ENCODE peak calls at places on chromosomes 3 and 15, in five cellular contexts. S is stomach, E is COR-L47, A is posterior cingulate gyrus, N is DMS 273 treated with DMSO at 0.1 percent for 48 hours. R is an unnamed sample.
A peak's percentile ranks its signal among the peaks of the same experiment; 100 is the strongest.

GRCh38 chr3:17151598-17152373 is 267.0 kb downstream of the PLCL2 start:
- DNase-seq in A (no peak), S (peak; percentile 36), N (no peak), E (no peak), R (peak; percentile 64)

GRCh38 chr3:11134794-11135193 is 19.5 kb upstream of the HRH1 start:
- DNase-seq in A (no peak), N (no peak), S (no peak), E (no peak), R (no peak)

GRCh38 chr15:33794425-33794824 is 173.9 kb upstream of the CHRM5 start:
- DNase-seq in A (no peak), S (no peak), E (no peak), N (no peak), R (no peak)

GRCh38 chr15:48581221-48581620 is 64.3 kb downstream of the FBN1 start:
- DNase-seq in N (no peak), A (peak; percentile 62), S (no peak), E (no peak), R (no peak)

GRCh38 chr15:69954726-69955125 is 143.0 kb downstream of the TLE3 start:
- DNase-seq in S (no peak), E (peak; percentile 68), N (no peak), A (no peak), R (no peak)

GRCh38 chr15:61921093-61921492 is 139.2 kb downstream of the VPS13C start:
- DNase-seq in A (no peak), S (no peak), N (no peak), E (no peak), R (no peak)

GRCh38 chr3:38210141-38210757 is 44.9 kb downstream of the OXSR1 start:
- DNase-seq in S (no peak), E (no peak), N (no peak), A (no peak), R (peak; percentile 13)

GRCh38 chr3:46284981-46285683 is 42.9 kb downstream of the CCR3 start:
- DNase-seq in E (no peak), N (no peak), A (no peak), S (no peak), R (no peak)

GRCh38 chr3:71132995-71133730 is 450.4 kb downstream of the FOXP1 start:
- DNase-seq in A (no peak), N (no peak), E (peak; percentile 68), S (no peak), R (no peak)

GRCh38 chr3:14439501-14440167 is 37.2 kb downstream of the SLC6A6 start:
- DNase-seq in S (peak; percentile 84), N (no peak), E (peak; percentile 86), A (peak; percentile 77), R (no peak)

GRCh38 chr3:73056365-73057150 is 4.9 kb upstream of the EBLN2 start:
- DNase-seq in A (no peak), N (no peak), S (no peak), E (peak; percentile 0), R (no peak)

GRCh38 chr3:190101320-190102117 is 19.2 kb downstream of the P3H2 start:
- DNase-seq in E (no peak), S (no peak), N (no peak), A (no peak), R (no peak)

GRCh38 chr15:42374810-42375209 is 15.5 kb downstream of the CAPN3 start:
- DNase-seq in S (no peak), E (no peak), A (no peak), N (no peak), R (no peak)

GRCh38 chr15:74315626-74316025 is 51.8 kb downstream of the CYP11A1 start:
- DNase-seq in N (no peak), S (no peak), A (no peak), E (no peak), R (peak; percentile 61)

GRCh38 chr3:168162172-168162571 is 66.4 kb upstream of the GOLIM4 start:
- DNase-seq in E (no peak), A (no peak), S (no peak), N (no peak), R (no peak)

GRCh38 chr15:100078511-100079220 is 263.1 kb downstream of the ADAMTS17 start:
- DNase-seq in E (no peak), N (no peak), S (no peak), A (no peak), R (no peak)

GRCh38 chr3:10693457-10693856 is 122.6 kb upstream of the SLC6A11 start:
- DNase-seq in A (no peak), N (no peak), E (no peak), S (no peak), R (no peak)

GRCh38 chr15:48644827-48645557 is 517 bp downstream of the FBN1 start:
- DNase-seq in S (no peak), N (no peak), E (peak; percentile 18), A (peak; percentile 90), R (peak; percentile 57)

GRCh38 chr3:14819671-14820070 is 909 bp downstream of the FGD5 start:
- DNase-seq in A (no peak), N (no peak), E (no peak), S (no peak), R (no peak)

GRCh38 chr15:58760385-58761009 is 10.6 kb upstream of the MINDY2 start:
- DNase-seq in A (no peak), E (no peak), N (no peak), S (no peak), R (no peak)

GRCh38 chr3:112303811-112304325 is 9.9 kb upstream of the SLC9C1 start:
- DNase-seq in S (no peak), E (no peak), A (no peak), N (no peak), R (no peak)

GRCh38 chr3:100869787-100870186 is 123.4 kb downstream of the ABI3BP start:
- DNase-seq in E (no peak), S (no peak), N (no peak), A (no peak), R (no peak)

GRCh38 chr3:135895106-135895733 is 70.3 kb upstream of the PPP2R3A start:
- DNase-seq in E (peak; percentile 84), S (peak; percentile 76), A (peak; percentile 92), N (peak; percentile 51), R (peak; percentile 6)

GRCh38 chr15:41465822-41466421 is 27.8 kb upstream of the ITPKA start:
- DNase-seq in S (no peak), A (no peak), E (peak; percentile 19), N (no peak), R (peak; percentile 30)

GRCh38 chr3:52530918-52531635 is 2.6 kb downstream of the NT5DC2 start:
- DNase-seq in N (no peak), A (peak; percentile 67), E (no peak), S (peak; percentile 19), R (no peak)

GRCh38 chr15:39357478-39358268 is 223.2 kb upstream of the THBS1 start:
- DNase-seq in E (no peak), N (no peak), S (no peak), A (no peak), R (no peak)

GRCh38 chr3:37147676-37148075 is 26.7 kb downstream of the LRRFIP2 start:
- DNase-seq in E (no peak), S (no peak), N (no peak), A (no peak), R (no peak)

GRCh38 chr15:100154338-100154737 is 187.4 kb downstream of the ADAMTS17 start:
- DNase-seq in S (no peak), E (no peak), A (no peak), N (no peak), R (no peak)

GRCh38 chr3:114466251-114466650 is 172.4 kb downstream of the TIGIT start:
- DNase-seq in A (no peak), N (no peak), E (no peak), S (no peak), R (no peak)

GRCh38 chr15:49721091-49721490 is 100.2 kb downstream of the DTWD1 start:
- DNase-seq in E (no peak), A (no peak), N (no peak), S (no peak), R (no peak)